ENCODE peak calls at places on chromosomes 1 and 21, in four cellular contexts. K is K562, B is SK-N-SH, R is WTC11. W is an unnamed sample.

GRCh38 chr1:219478811-219479210 is 134.1 kb downstream of the ZC3H11B start:
- DNase-seq in R (no peak), B (no peak), K (no peak), W (no peak)

GRCh38 chr1:31944205-31945089 is 6.3 kb upstream of the PTP4A2 start:
- DNase-seq in R (peak; percentile 96), K (peak; percentile 100), B (no peak), W (peak; percentile 75)

GRCh38 chr1:27092888-27093287 is 62.0 kb downstream of the SLC9A1 start:
- DNase-seq in K (no peak), B (no peak), R (no peak), W (no peak)

GRCh38 chr1:93605812-93606512 is 75.7 kb downstream of the BCAR3 start:
- DNase-seq in R (no peak), B (no peak), K (no peak), W (no peak)

GRCh38 chr1:203325004-203325417 is 19.7 kb downstream of the BTG2 start:
- DNase-seq in B (no peak), K (no peak), R (no peak), W (peak; percentile 94)

GRCh38 chr1:52403566-52404115 is 582 bp downstream of the ORC1 start:
- DNase-seq in K (peak; percentile 91), B (peak; percentile 53), R (peak; percentile 51), W (peak; percentile 41)

GRCh38 chr1:160098852-160099647 is 631 bp upstream of the IGSF8 start:
- DNase-seq in R (peak; percentile 99), B (peak; percentile 98), K (peak; percentile 95), W (peak; percentile 55)

GRCh38 chr1:84083321-84083720 is 60.8 kb upstream of the PRKACB start:
- DNase-seq in R (no peak), B (peak; percentile 9), K (no peak), W (no peak)

GRCh38 chr1:235648954-235649721 is 446 bp downstream of the GNG4 start:
- DNase-seq in B (peak; percentile 69), R (peak; percentile 80), K (no peak), W (no peak)

GRCh38 chr1:22555386-22555656 is 8.0 kb upstream of the EPHA8 start:
- DNase-seq in K (no peak), B (no peak), R (no peak), W (no peak)

GRCh38 chr1:102586022-102586421 is 522.3 kb downstream of the COL11A1 start:
- DNase-seq in B (no peak), K (no peak), R (no peak), W (no peak)

GRCh38 chr1:206923961-206924548 is 2.3 kb upstream of the FCMR start:
- DNase-seq in K (no peak), B (no peak), R (no peak), W (no peak)

GRCh38 chr1:244065960-244066388 is 14.9 kb downstream of the ZBTB18 start:
- DNase-seq in K (no peak), B (no peak), R (no peak), W (no peak)
- TF ChIP-seq USF1 in K (no peak), B (no peak), R (no peak), W (no peak)

GRCh38 chr1:226063362-226064167 is 1.0 kb downstream of the H3-3A start:
- DNase-seq in R (peak; percentile 43), K (peak; percentile 65), B (peak; percentile 36), W (no peak)
- TF ChIP-seq USF1 in R (no peak), K (no peak), B (no peak), W (no peak)

DNA sequence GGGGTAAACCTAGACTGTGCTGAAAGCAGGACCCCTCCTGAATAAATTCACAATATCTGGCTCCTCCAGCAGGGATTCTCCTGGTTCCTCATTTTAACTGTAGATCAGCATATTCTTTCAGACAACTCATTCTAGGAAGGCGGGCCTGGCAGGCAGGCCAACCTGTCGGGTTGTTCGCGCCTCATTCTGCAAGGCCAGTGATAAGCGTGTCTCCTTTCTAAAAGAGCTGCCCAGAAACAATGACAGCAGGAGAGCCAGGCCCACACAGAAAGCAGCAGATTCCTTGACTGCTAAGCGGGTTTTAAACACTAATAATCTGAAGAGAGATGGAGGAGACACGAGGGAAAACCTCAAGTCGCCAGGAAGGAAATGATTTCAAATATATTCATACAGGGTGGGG is 70.0 kb downstream of the NTPCR start:
- DNase-seq in K (no peak), B (no peak), R (no peak), W (no peak)
- TF ChIP-seq USF1 in K (no peak), B (no peak), R (no peak), W (no peak)

GRCh38 chr1:110341146-110341871 is 2.1 kb downstream of the RBM15 start:
- DNase-seq in K (peak; percentile 83), R (no peak), B (no peak), W (no peak)
- TF ChIP-seq USF1 in K (peak; percentile 33), R (no peak), B (no peak), W (no peak)

DNA sequence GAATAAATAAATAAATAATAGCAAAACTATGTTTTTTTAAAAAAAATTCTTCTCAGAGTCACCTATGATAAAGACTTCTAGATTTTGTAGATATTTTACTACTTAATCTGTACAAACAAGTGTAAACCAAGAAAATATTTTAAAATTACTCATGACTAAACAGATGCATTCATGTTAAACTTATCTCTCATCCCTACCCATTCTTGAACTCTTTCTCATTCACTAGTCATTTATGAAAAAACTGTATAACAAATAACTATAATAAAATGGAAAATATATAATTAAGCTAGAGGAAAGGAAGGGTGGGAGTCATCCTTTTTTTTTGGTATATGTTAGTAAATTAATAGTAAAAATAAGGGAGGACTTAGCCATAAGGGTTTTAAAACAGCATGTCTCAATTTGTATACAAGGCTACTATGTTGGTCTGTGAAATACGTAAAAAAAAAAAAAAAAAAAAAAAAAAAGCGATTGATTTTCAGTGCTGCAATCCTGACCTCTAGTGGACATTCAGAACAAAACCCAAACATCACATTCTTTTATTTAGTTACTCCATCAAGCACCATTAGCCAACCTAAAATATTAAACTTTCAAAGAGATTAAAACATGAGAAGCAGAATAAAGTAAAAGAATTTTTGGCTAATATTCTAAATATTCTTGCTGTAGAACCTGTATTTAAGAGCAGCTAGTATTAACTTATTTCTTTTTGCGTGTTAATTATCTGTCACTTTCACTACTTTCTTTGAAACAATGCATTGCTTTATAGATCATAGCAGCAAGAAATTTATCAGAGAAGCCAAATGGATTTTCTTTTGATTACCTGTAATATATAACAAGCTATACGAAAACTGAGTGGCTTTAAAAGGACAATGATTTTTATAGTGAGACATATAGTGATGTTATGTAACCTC is 255.8 kb upstream of the CACYBP start:
- DNase-seq in R (no peak), B (peak; percentile 31), K (peak; percentile 55), W (no peak)
- TF ChIP-seq USF1 in R (no peak), B (no peak), K (no peak), W (no peak)

GRCh38 chr21:45949928-45950739 is 31.4 kb upstream of the COL6A1 start:
- DNase-seq in R (no peak), B (peak; percentile 23), K (no peak), W (no peak)
- TF ChIP-seq USF1 in R (no peak), B (no peak), K (no peak), W (no peak)

GRCh38 chr1:25245393-25245792 is 1.9 kb downstream of the RSRP1 start:
- DNase-seq in R (no peak), B (no peak), K (no peak), W (no peak)

GRCh38 chr1:25246600-25247023 is 642 bp downstream of the RSRP1 start:
- DNase-seq in R (peak; percentile 52), K (peak; percentile 53), B (peak; percentile 28), W (no peak)

GRCh38 chr1:25245809-25246599 is 1.2 kb downstream of the RSRP1 start:
- DNase-seq in K (peak; percentile 63), B (peak; percentile 55), R (no peak), W (no peak)

GRCh38 chr1:25247024-25247828 is at the start of gene RSRP1:
- DNase-seq in R (peak; percentile 99), K (peak; percentile 100), B (peak; percentile 99), W (peak; percentile 95)

DNA sequence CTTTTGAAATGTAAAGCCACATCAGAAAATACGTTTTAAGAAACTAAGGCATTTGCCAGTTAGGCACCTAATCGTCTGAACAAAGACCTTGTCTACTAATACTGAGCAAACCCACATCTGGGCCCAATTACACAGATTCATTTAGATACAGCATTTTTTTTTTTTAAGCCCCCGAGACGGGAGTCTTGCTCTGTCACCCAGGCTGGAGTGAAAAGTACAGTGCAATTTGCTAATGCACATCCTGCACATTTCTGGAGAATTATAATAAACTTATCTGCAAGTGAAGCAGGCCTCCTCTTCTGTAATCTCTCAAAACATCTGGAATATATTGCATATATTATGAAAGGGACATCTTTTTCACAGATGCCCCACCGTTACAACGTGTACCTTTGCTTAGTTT is 3.3 kb downstream of the RSRP1 start:
- DNase-seq in R (no peak), K (no peak), B (peak; percentile 59), W (no peak)
- TF ChIP-seq USF1 in R (no peak), K (no peak), B (no peak), W (no peak)

DNA sequence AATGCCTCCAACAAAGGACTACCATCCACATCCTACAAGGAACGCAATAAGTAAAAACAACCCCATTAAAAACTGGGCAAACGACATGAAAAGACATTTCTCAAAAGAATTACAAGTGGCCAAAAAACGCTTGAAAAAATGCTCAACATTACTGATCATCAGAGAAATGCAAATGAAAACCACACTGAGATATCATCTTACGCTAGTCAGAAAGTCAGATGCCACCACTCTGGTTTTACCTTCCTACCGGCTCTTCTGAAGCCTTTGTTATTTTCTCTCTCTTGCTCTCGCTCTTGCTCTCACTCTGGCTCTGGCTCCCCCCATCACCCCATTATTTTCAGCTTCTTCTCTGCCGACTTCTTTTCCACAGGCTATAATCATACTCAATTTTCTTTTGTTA is 38.8 kb downstream of the VPS45 start:
- DNase-seq in R (no peak), K (no peak), B (no peak), W (no peak)
- TF ChIP-seq USF1 in R (no peak), K (no peak), B (no peak), W (no peak)